ENCODE peak calls at places on chromosomes 12 and 14, in seven cellular contexts. S, A, N, C, U, G and I are unnamed samples.

GRCh38 chr14:35299708-35300107 is 7.5 kb downstream of the PSMA6 start:
- DNase-seq in S (no peak), A (no peak), N (no peak), C (no peak), U (no peak), G (no peak), I (no peak)

GRCh38 chr12:123242083-123242904 is 9.1 kb downstream of the MTRFR start:
- DNase-seq in S (no peak), A (no peak), N (no peak), C (no peak), U (no peak), G (no peak), I (no peak)

GRCh38 chr12:77060136-77060882 is 5.1 kb downstream of the E2F7 start:
- DNase-seq in S (peak; percentile 18), A (no peak), N (no peak), C (no peak), U (no peak), G (no peak), I (no peak)

GRCh38 chr12:89319111-89319510 is 33.2 kb downstream of the DUSP6 start:
- DNase-seq in S (no peak), A (no peak), N (no peak), C (peak; percentile 42), U (no peak), G (no peak), I (peak; percentile 76)

GRCh38 chr12:124371366-124371765 is 76.5 kb downstream of the RFLNA start:
- DNase-seq in S (no peak), A (no peak), N (no peak), C (no peak), U (no peak), G (no peak), I (no peak)

GRCh38 chr14:67517083-67517482 is 16.0 kb upstream of the PLEKHH1 start:
- DNase-seq in S (peak; percentile 85), A (no peak), N (no peak), C (peak; percentile 70), U (no peak), G (peak; percentile 37), I (no peak)

GRCh38 chr14:68782091-68782981 is 10.5 kb downstream of the ZFP36L1 start:
- DNase-seq in S (no peak), A (no peak), N (no peak), C (no peak), U (peak; percentile 54), G (no peak), I (no peak)

GRCh38 chr12:117580718-117581062 is 219.3 kb upstream of the NOS1 start:
- DNase-seq in S (peak; percentile 37), A (peak; percentile 70), N (peak; percentile 66), C (peak; percentile 75), U (peak; percentile 79), G (peak; percentile 56), I (peak; percentile 67)

GRCh38 chr14:60757617-60758016 is 23.1 kb downstream of the MNAT1 start:
- DNase-seq in S (no peak), A (no peak), N (no peak), C (no peak), U (no peak), G (no peak), I (no peak)

GRCh38 chr12:90280033-90280432 is 571.4 kb upstream of the ATP2B1 start:
- DNase-seq in S (no peak), A (no peak), N (no peak), C (no peak), U (no peak), G (no peak), I (no peak)

GRCh38 chr14:77622562-77622961 is 6.1 kb upstream of the SPTLC2 start:
- DNase-seq in S (no peak), A (no peak), N (no peak), C (no peak), U (no peak), G (no peak), I (peak; percentile 76)

GRCh38 chr12:15788266-15789214 is 648 bp downstream of the EPS8 start:
- DNase-seq in S (peak; percentile 37), A (peak; percentile 53), N (peak; percentile 66), C (no peak), U (peak; percentile 72), G (peak; percentile 35), I (peak; percentile 51)

GRCh38 chr12:41907036-41907435 is 237.6 kb downstream of the GXYLT1 start:
- DNase-seq in S (peak; percentile 33), A (no peak), N (no peak), C (peak; percentile 35), U (no peak), G (no peak), I (no peak)

GRCh38 chr12:14942532-14942931 is 4.2 kb upstream of the ERP27 start:
- DNase-seq in S (no peak), A (no peak), N (no peak), C (no peak), U (no peak), G (no peak), I (no peak)

GRCh38 chr12:42076976-42077375 is 67.7 kb downstream of the GXYLT1 start:
- DNase-seq in S (no peak), A (no peak), N (no peak), C (no peak), U (no peak), G (no peak), I (no peak)

GRCh38 chr12:58034311-58034710 is 92.9 kb downstream of the ATP23 start:
- DNase-seq in S (no peak), A (no peak), N (no peak), C (no peak), U (no peak), G (no peak), I (no peak)

GRCh38 chr14:71739273-71739990 is 192.8 kb upstream of the RGS6 start:
- DNase-seq in S (no peak), A (no peak), N (peak; percentile 60), C (no peak), U (peak; percentile 62), G (no peak), I (no peak)

GRCh38 chr12:51941669-51942455 is 9.6 kb upstream of the ACVR1B start:
- DNase-seq in S (no peak), A (no peak), N (no peak), C (no peak), U (no peak), G (no peak), I (no peak)

GRCh38 chr12:112543666-112544185 is 125.0 kb downstream of the PTPN11 start:
- DNase-seq in S (peak; percentile 35), A (no peak), N (no peak), C (no peak), U (no peak), G (no peak), I (no peak)

GRCh38 chr12:47271800-47272230 is 192.1 kb upstream of the AMIGO2 start:
- DNase-seq in S (no peak), A (no peak), N (peak; percentile 35), C (no peak), U (peak; percentile 34), G (no peak), I (no peak)

GRCh38 chr14:50038398-50039119 is 77.8 kb downstream of the VCPKMT start:
- DNase-seq in S (peak; percentile 45), A (no peak), N (peak; percentile 64), C (no peak), U (no peak), G (no peak), I (no peak)

GRCh38 chr12:65156366-65156831 is 13.0 kb upstream of the LEMD3 start:
- DNase-seq in S (no peak), A (no peak), N (no peak), C (no peak), U (no peak), G (no peak), I (no peak)

GRCh38 chr14:75439989-75440388 is 12.2 kb downstream of the JDP2 start:
- DNase-seq in S (peak; percentile 72), A (no peak), N (no peak), C (no peak), U (no peak), G (no peak), I (no peak)

GRCh38 chr12:3362751-3363150 is 128.3 kb upstream of the PRMT8 start:
- DNase-seq in S (no peak), A (no peak), N (peak; percentile 4), C (no peak), U (no peak), G (no peak), I (no peak)